ENCODE peak calls at places on chromosomes 12 and 14, in five cellular contexts. One of them, this sample, is unnamed.

GRCh38 chr14:73240816-73241480 is 3.6 kb downstream of the PAPLN start:
- DNase-seq in K562: no peak
- DNase-seq in pancreas: no peak
- DNase-seq in BJ: no peak
- DNase-seq in sigmoid colon: peak; percentile 66
- DNase-seq in this sample: no peak

GRCh38 chr12:6766651-6767300 is 613 bp downstream of the PTMS start:
- DNase-seq in pancreas: peak; percentile 84
- DNase-seq in sigmoid colon: peak; percentile 91
- DNase-seq in K562: peak; percentile 81
- DNase-seq in BJ: no peak
- DNase-seq in this sample: no peak

GRCh38 chr14:59134307-59134706 is 54.2 kb upstream of the DAAM1 start:
- DNase-seq in K562: no peak
- DNase-seq in sigmoid colon: no peak
- DNase-seq in BJ: no peak
- DNase-seq in pancreas: no peak
- DNase-seq in this sample: no peak

GRCh38 chr14:65281991-65282908 is 130.3 kb upstream of the FUT8 start:
- DNase-seq in sigmoid colon: no peak
- DNase-seq in pancreas: no peak
- DNase-seq in K562: no peak
- DNase-seq in BJ: peak; percentile 52
- DNase-seq in this sample: no peak

GRCh38 chr12:103854372-103854973 is 13.4 kb upstream of the NT5DC3 start:
- DNase-seq in BJ: no peak
- DNase-seq in sigmoid colon: no peak
- DNase-seq in pancreas: no peak
- DNase-seq in K562: no peak
- DNase-seq in this sample: no peak

GRCh38 chr14:100827140-100827517 is 1.2 kb downstream of the MEG3 start:
- DNase-seq in sigmoid colon: no peak
- DNase-seq in BJ: no peak
- DNase-seq in K562: no peak
- DNase-seq in pancreas: no peak
- DNase-seq in this sample: no peak

GRCh38 chr12:92030618-92031017 is 115.0 kb downstream of the BTG1 start:
- DNase-seq in BJ: no peak
- DNase-seq in K562: peak; percentile 53
- DNase-seq in sigmoid colon: peak; percentile 86
- DNase-seq in pancreas: no peak
- DNase-seq in this sample: no peak

GRCh38 chr14:74502236-74503019 is 8.9 kb downstream of the ISCA2 start:
- DNase-seq in sigmoid colon: no peak
- DNase-seq in BJ: no peak
- DNase-seq in K562: peak; percentile 52
- DNase-seq in pancreas: no peak
- DNase-seq in this sample: no peak

GRCh38 chr12:58916891-58917570 is 3.3 kb downstream of the LRIG3 start:
- DNase-seq in sigmoid colon: no peak
- DNase-seq in BJ: no peak
- DNase-seq in K562: no peak
- DNase-seq in pancreas: peak; percentile 31
- DNase-seq in this sample: no peak

GRCh38 chr14:92783813-92784431 is 10.2 kb upstream of the GOLGA5 start:
- DNase-seq in BJ: no peak
- DNase-seq in K562: peak; percentile 40
- DNase-seq in pancreas: no peak
- DNase-seq in sigmoid colon: no peak
- DNase-seq in this sample: no peak

GRCh38 chr12:116053479-116054195 is 223.9 kb downstream of the MED13L start:
- DNase-seq in BJ: peak; percentile 13
- DNase-seq in K562: peak; percentile 7
- DNase-seq in sigmoid colon: peak; percentile 88
- DNase-seq in pancreas: no peak
- DNase-seq in this sample: no peak

GRCh38 chr12:92696240-92696639 is 6.5 kb upstream of the PLEKHG7 start:
- DNase-seq in BJ: no peak
- DNase-seq in sigmoid colon: no peak
- DNase-seq in K562: no peak
- DNase-seq in pancreas: no peak
- DNase-seq in this sample: no peak

GRCh38 chr12:62684586-62685295 is 218.1 kb downstream of the MON2 start:
- DNase-seq in sigmoid colon: peak; percentile 91
- DNase-seq in pancreas: no peak
- DNase-seq in K562: no peak
- DNase-seq in BJ: no peak
- DNase-seq in this sample: no peak

GRCh38 chr12:115413626-115414025 is 729.7 kb upstream of the TBX3 start:
- DNase-seq in BJ: no peak
- DNase-seq in K562: no peak
- DNase-seq in sigmoid colon: no peak
- DNase-seq in pancreas: no peak
- DNase-seq in this sample: no peak

GRCh38 chr12:13959131-13959734 is 22.2 kb downstream of the GRIN2B start:
- DNase-seq in pancreas: no peak
- DNase-seq in sigmoid colon: no peak
- DNase-seq in K562: no peak
- DNase-seq in BJ: no peak
- DNase-seq in this sample: no peak

GRCh38 chr12:13961983-13962382 is 19.4 kb downstream of the GRIN2B start:
- DNase-seq in pancreas: no peak
- DNase-seq in K562: no peak
- DNase-seq in BJ: no peak
- DNase-seq in sigmoid colon: no peak
- DNase-seq in this sample: no peak

GRCh38 chr12:13957576-13957975 is 23.8 kb downstream of the GRIN2B start:
- DNase-seq in pancreas: no peak
- DNase-seq in BJ: no peak
- DNase-seq in sigmoid colon: no peak
- DNase-seq in K562: no peak
- DNase-seq in this sample: no peak

GRCh38 chr12:13964666-13965065 is 16.7 kb downstream of the GRIN2B start:
- DNase-seq in sigmoid colon: no peak
- DNase-seq in pancreas: no peak
- DNase-seq in K562: no peak
- DNase-seq in BJ: no peak
- DNase-seq in this sample: no peak

DNA sequence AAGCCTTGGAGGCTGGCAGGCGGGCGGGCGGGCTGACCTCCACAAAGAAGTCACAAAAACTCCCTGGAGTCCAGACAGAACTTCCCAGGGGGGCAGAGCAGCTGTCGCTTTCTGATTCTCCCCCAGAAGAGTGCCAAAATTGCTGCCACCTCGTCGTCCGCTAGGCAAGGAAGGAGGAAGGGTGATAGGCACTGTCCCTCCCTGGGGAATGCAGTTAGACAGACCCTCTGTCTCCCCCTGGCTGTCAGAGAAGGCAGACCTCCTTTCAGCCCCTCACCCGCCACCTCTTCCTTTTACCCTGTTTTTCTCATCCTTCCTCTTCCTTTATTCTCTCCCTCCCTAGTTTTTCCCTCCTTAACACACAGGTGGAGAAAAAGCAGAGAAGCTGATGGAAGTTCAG is 18.7 kb downstream of the GRIN2B start:
- DNase-seq in K562: peak; percentile 19
- DNase-seq in BJ: no peak
- DNase-seq in sigmoid colon: no peak
- DNase-seq in pancreas: no peak
- DNase-seq in this sample: no peak
- TF ChIP-seq CTCF in K562: peak; percentile 55
- TF ChIP-seq CTCF in BJ: peak; percentile 12
- TF ChIP-seq CTCF in sigmoid colon: no peak
- TF ChIP-seq CTCF in pancreas: no peak
- TF ChIP-seq CTCF in this sample: peak; percentile 34

GRCh38 chr12:46884362-46884761 is 58.6 kb upstream of the SLC38A4 start:
- DNase-seq in pancreas: no peak
- DNase-seq in K562: no peak
- DNase-seq in sigmoid colon: no peak
- DNase-seq in BJ: no peak
- DNase-seq in this sample: no peak
- TF ChIP-seq CTCF in pancreas: no peak
- TF ChIP-seq CTCF in K562: no peak
- TF ChIP-seq CTCF in sigmoid colon: no peak
- TF ChIP-seq CTCF in BJ: no peak
- TF ChIP-seq CTCF in this sample: no peak

DNA sequence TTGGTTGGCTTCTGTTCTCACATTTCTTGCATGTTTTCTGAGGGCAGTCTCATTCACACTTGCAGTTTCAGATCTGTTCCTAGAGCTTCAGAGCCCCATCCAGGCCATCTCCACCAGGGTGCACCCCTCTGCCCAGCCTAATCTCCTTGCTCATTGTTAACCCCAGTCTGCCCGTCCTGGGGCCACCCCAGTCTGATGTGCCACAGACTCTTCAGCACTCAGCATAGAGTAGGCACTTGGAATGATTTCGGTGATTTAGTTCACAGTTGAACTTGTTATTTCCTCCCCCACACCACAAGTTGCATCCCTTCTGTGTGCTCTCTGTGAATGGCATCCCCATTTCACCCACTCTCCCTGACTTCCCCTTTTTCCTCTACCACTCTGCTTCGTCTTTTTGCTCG is 41.3 kb downstream of the ANO6 start:
- DNase-seq in pancreas: no peak
- DNase-seq in sigmoid colon: no peak
- DNase-seq in K562: no peak
- DNase-seq in BJ: no peak
- DNase-seq in this sample: no peak
- TF ChIP-seq CTCF in pancreas: no peak
- TF ChIP-seq CTCF in sigmoid colon: no peak
- TF ChIP-seq CTCF in K562: no peak
- TF ChIP-seq CTCF in BJ: no peak
- TF ChIP-seq CTCF in this sample: no peak

GRCh38 chr14:36449903-36450302 is 70.1 kb downstream of the NKX2-1 start:
- DNase-seq in pancreas: no peak
- DNase-seq in BJ: no peak
- DNase-seq in K562: no peak
- DNase-seq in sigmoid colon: no peak
- DNase-seq in this sample: no peak
- TF ChIP-seq CTCF in pancreas: no peak
- TF ChIP-seq CTCF in BJ: no peak
- TF ChIP-seq CTCF in K562: no peak
- TF ChIP-seq CTCF in sigmoid colon: no peak
- TF ChIP-seq CTCF in this sample: no peak

DNA sequence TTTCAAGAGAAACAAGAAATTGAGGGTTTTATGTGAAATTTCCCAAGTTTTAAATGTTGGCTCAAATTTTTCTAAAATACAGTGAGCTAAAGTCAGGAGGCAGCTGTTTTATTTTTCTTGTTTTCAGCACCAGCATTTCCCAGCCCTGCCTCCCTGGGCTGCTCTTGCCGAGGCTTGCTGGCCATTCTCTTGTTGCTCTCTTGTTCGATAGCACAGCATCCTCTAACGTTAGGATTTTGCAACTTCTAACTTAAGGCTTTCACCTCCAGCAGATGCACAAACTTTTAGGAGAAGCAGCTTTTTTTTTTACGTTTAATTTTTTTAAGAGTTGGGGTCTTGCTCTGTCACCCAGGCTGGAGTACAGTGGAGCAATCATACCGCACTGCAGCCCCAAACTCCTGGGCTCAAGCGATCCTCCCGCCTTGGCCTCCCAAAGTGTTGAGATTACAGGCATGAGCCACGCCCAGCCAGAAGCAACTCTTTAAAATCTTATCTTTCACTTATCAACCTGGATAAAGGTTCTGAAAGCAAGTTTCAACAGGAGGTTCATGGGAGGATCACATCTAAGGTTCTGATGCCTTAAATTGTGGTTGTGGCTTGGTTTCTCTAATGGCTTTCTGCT is 40.2 kb downstream of the B4GALNT3 start:
- DNase-seq in BJ: no peak
- DNase-seq in pancreas: no peak
- DNase-seq in K562: no peak
- DNase-seq in sigmoid colon: no peak
- DNase-seq in this sample: no peak
- TF ChIP-seq CTCF in BJ: no peak
- TF ChIP-seq CTCF in pancreas: no peak
- TF ChIP-seq CTCF in K562: peak; percentile 29
- TF ChIP-seq CTCF in sigmoid colon: no peak
- TF ChIP-seq CTCF in this sample: no peak

GRCh38 chr14:67887478-67887877 is 67.9 kb downstream of the RAD51B start:
- DNase-seq in sigmoid colon: no peak
- DNase-seq in K562: no peak
- DNase-seq in pancreas: no peak
- DNase-seq in BJ: no peak
- DNase-seq in this sample: no peak

GRCh38 chr14:67881225-67881624 is 61.6 kb downstream of the RAD51B start:
- DNase-seq in K562: no peak
- DNase-seq in sigmoid colon: no peak
- DNase-seq in BJ: no peak
- DNase-seq in pancreas: no peak
- DNase-seq in this sample: no peak

GRCh38 chr14:67886221-67886620 is 66.6 kb downstream of the RAD51B start:
- DNase-seq in sigmoid colon: no peak
- DNase-seq in pancreas: no peak
- DNase-seq in BJ: no peak
- DNase-seq in K562: no peak
- DNase-seq in this sample: no peak

GRCh38 chr14:67882973-67883372 is 63.4 kb downstream of the RAD51B start:
- DNase-seq in BJ: no peak
- DNase-seq in sigmoid colon: no peak
- DNase-seq in K562: peak; percentile 13
- DNase-seq in pancreas: no peak
- DNase-seq in this sample: no peak

GRCh38 chr14:67883717-67884116 is 64.1 kb downstream of the RAD51B start:
- DNase-seq in pancreas: no peak
- DNase-seq in sigmoid colon: no peak
- DNase-seq in BJ: no peak
- DNase-seq in K562: no peak
- DNase-seq in this sample: no peak
- TF ChIP-seq CTCF in pancreas: peak; percentile 9
- TF ChIP-seq CTCF in sigmoid colon: no peak
- TF ChIP-seq CTCF in BJ: peak; percentile 13
- TF ChIP-seq CTCF in K562: peak; percentile 24
- TF ChIP-seq CTCF in this sample: peak; percentile 84

GRCh38 chr12:123238330-123238682 is 5.1 kb downstream of the MTRFR start:
- DNase-seq in BJ: no peak
- DNase-seq in K562: no peak
- DNase-seq in sigmoid colon: no peak
- DNase-seq in pancreas: no peak
- DNase-seq in this sample: no peak
- TF ChIP-seq CTCF in BJ: no peak
- TF ChIP-seq CTCF in K562: no peak
- TF ChIP-seq CTCF in sigmoid colon: no peak
- TF ChIP-seq CTCF in pancreas: no peak
- TF ChIP-seq CTCF in this sample: peak; percentile 45

GRCh38 chr12:19642305-19642704 is 203.0 kb downstream of the AEBP2 start:
- DNase-seq in BJ: no peak
- DNase-seq in K562: no peak
- DNase-seq in sigmoid colon: no peak
- DNase-seq in pancreas: no peak
- DNase-seq in this sample: no peak

GRCh38 chr12:19645823-19646222 is 206.5 kb downstream of the AEBP2 start:
- DNase-seq in sigmoid colon: no peak
- DNase-seq in K562: no peak
- DNase-seq in BJ: no peak
- DNase-seq in pancreas: no peak
- DNase-seq in this sample: no peak

GRCh38 chr12:19641235-19642080 is 202.2 kb downstream of the AEBP2 start:
- DNase-seq in K562: no peak
- DNase-seq in pancreas: no peak
- DNase-seq in BJ: no peak
- DNase-seq in sigmoid colon: no peak
- DNase-seq in this sample: no peak

GRCh38 chr12:19646599-19646998 is 207.3 kb downstream of the AEBP2 start:
- DNase-seq in BJ: no peak
- DNase-seq in K562: no peak
- DNase-seq in sigmoid colon: no peak
- DNase-seq in pancreas: no peak
- DNase-seq in this sample: no peak

GRCh38 chr12:19643635-19644034 is 204.3 kb downstream of the AEBP2 start:
- DNase-seq in pancreas: no peak
- DNase-seq in sigmoid colon: no peak
- DNase-seq in BJ: no peak
- DNase-seq in K562: peak; percentile 3
- DNase-seq in this sample: no peak
- TF ChIP-seq CTCF in pancreas: no peak
- TF ChIP-seq CTCF in sigmoid colon: peak; percentile 13
- TF ChIP-seq CTCF in BJ: peak; percentile 79
- TF ChIP-seq CTCF in K562: peak; percentile 27
- TF ChIP-seq CTCF in this sample: peak; percentile 89